ENCODE peak calls at places on chromosomes 7 and 10, in six cellular contexts. One of them, this sample, is unnamed. For H3K4me1, the result is how much of the 10 kb centered on the place peaks cover.

GRCh38 chr7:14934831-14935230 is 32.3 kb upstream of the DGKB start:
- DNase-seq in Peyer's patch: no peak
- DNase-seq in K562: no peak
- DNase-seq in HCT116: no peak
- DNase-seq in uterus: no peak
- DNase-seq in ovary: no peak
- DNase-seq in this sample: no peak

GRCh38 chr7:1854521-1855395 is 184.7 kb downstream of the ELFN1 start:
- DNase-seq in Peyer's patch: no peak
- DNase-seq in K562: peak
- DNase-seq in HCT116: no peak
- DNase-seq in uterus: no peak
- DNase-seq in ovary: peak
- DNase-seq in this sample: no peak

GRCh38 chr7:41059796-41060195 is 643.1 kb downstream of the INHBA start:
- DNase-seq in Peyer's patch: no peak
- DNase-seq in K562: no peak
- DNase-seq in HCT116: no peak
- DNase-seq in uterus: no peak
- DNase-seq in ovary: no peak
- DNase-seq in this sample: no peak

GRCh38 chr7:117873056-117873932 is at the start of gene CTTNBP2:
- DNase-seq in Peyer's patch: no peak
- DNase-seq in K562: no peak
- DNase-seq in HCT116: peak
- DNase-seq in uterus: peak
- DNase-seq in ovary: peak
- DNase-seq in this sample: peak

GRCh38 chr10:127407551-127407950 is 141.6 kb upstream of the NPS start:
- DNase-seq in Peyer's patch: no peak
- DNase-seq in K562: no peak
- DNase-seq in HCT116: no peak
- DNase-seq in uterus: no peak
- DNase-seq in ovary: peak
- DNase-seq in this sample: no peak

GRCh38 chr7:12961910-12962309 is 274.5 kb downstream of the ARL4A start:
- DNase-seq in Peyer's patch: no peak
- DNase-seq in K562: peak
- DNase-seq in HCT116: no peak
- DNase-seq in uterus: no peak
- DNase-seq in ovary: no peak
- DNase-seq in this sample: no peak

GRCh38 chr10:3000063-3000462 is 67.3 kb upstream of the PFKP start:
- DNase-seq in Peyer's patch: no peak
- DNase-seq in K562: no peak
- DNase-seq in HCT116: no peak
- DNase-seq in uterus: no peak
- DNase-seq in ovary: no peak
- DNase-seq in this sample: peak

GRCh38 chr10:114663631-114664030 is 5.6 kb upstream of the ABLIM1 start:
- DNase-seq in Peyer's patch: no peak
- DNase-seq in K562: no peak
- DNase-seq in HCT116: no peak
- DNase-seq in uterus: no peak
- DNase-seq in ovary: no peak
- DNase-seq in this sample: peak

GRCh38 chr10:132229834-132230556 is 43.2 kb downstream of the DPYSL4 start:
- DNase-seq in Peyer's patch: peak
- DNase-seq in K562: no peak
- DNase-seq in HCT116: no peak
- DNase-seq in uterus: peak
- DNase-seq in ovary: peak
- DNase-seq in this sample: peak

GRCh38 chr10:58712982-58713381 is 200.3 kb downstream of the BICC1 start:
- DNase-seq in Peyer's patch: no peak
- DNase-seq in K562: no peak
- DNase-seq in HCT116: peak
- DNase-seq in uterus: no peak
- DNase-seq in ovary: no peak
- DNase-seq in this sample: no peak

GRCh38 chr10:59006511-59007306 is 169.7 kb upstream of the PHYHIPL start:
- DNase-seq in Peyer's patch: no peak
- DNase-seq in K562: no peak
- DNase-seq in HCT116: no peak
- DNase-seq in uterus: peak
- DNase-seq in ovary: no peak
- DNase-seq in this sample: peak

GRCh38 chr7:16967174-16967868 is 85.5 kb upstream of the AGR3 start:
- DNase-seq in Peyer's patch: no peak
- DNase-seq in K562: no peak
- DNase-seq in HCT116: no peak
- DNase-seq in uterus: no peak
- DNase-seq in ovary: no peak
- DNase-seq in this sample: no peak

GRCh38 chr7:71682841-71683341 is 550.9 kb downstream of the GALNT17 start:
- DNase-seq in Peyer's patch: no peak
- DNase-seq in K562: no peak
- DNase-seq in HCT116: no peak
- DNase-seq in uterus: no peak
- DNase-seq in ovary: no peak
- DNase-seq in this sample: no peak

GRCh38 chr7:5070206-5070605 is 24.5 kb downstream of the RBAK start:
- DNase-seq in Peyer's patch: no peak
- DNase-seq in K562: no peak
- DNase-seq in HCT116: no peak
- DNase-seq in uterus: no peak
- DNase-seq in ovary: no peak
- DNase-seq in this sample: no peak

GRCh38 chr10:35025916-35026315 is 64.2 kb downstream of the CUL2 start:
- DNase-seq in Peyer's patch: no peak
- DNase-seq in K562: no peak
- DNase-seq in HCT116: no peak
- DNase-seq in uterus: no peak
- DNase-seq in ovary: no peak
- DNase-seq in this sample: no peak

GRCh38 chr7:47000561-47000960 is 581.4 kb downstream of the TNS3 start:
- DNase-seq in Peyer's patch: no peak
- DNase-seq in K562: no peak
- DNase-seq in HCT116: no peak
- DNase-seq in uterus: no peak
- DNase-seq in ovary: no peak
- DNase-seq in this sample: no peak

GRCh38 chr10:26365681-26366327 is 72.3 kb upstream of the APBB1IP start:
- DNase-seq in Peyer's patch: no peak
- DNase-seq in K562: no peak
- DNase-seq in HCT116: no peak
- DNase-seq in uterus: no peak
- DNase-seq in ovary: no peak
- DNase-seq in this sample: no peak

GRCh38 chr7:99004216-99004615 is 125.9 kb downstream of the TRRAP start:
- DNase-seq in Peyer's patch: no peak
- DNase-seq in K562: no peak
- DNase-seq in HCT116: no peak
- DNase-seq in uterus: no peak
- DNase-seq in ovary: no peak
- DNase-seq in this sample: no peak

GRCh38 chr7:16940777-16941176 is 59.0 kb upstream of the AGR3 start:
- DNase-seq in Peyer's patch: no peak
- DNase-seq in K562: no peak
- DNase-seq in HCT116: no peak
- DNase-seq in uterus: no peak
- DNase-seq in ovary: no peak
- DNase-seq in this sample: no peak

GRCh38 chr10:99279626-99280111 is 44.0 kb upstream of the HPSE2 start:
- DNase-seq in Peyer's patch: no peak
- DNase-seq in K562: no peak
- DNase-seq in HCT116: no peak
- DNase-seq in uterus: no peak
- DNase-seq in ovary: no peak
- DNase-seq in this sample: no peak

GRCh38 chr7:112869111-112869774 is 79.0 kb upstream of the TMEM168 start:
- DNase-seq in Peyer's patch: peak
- DNase-seq in K562: peak
- DNase-seq in HCT116: peak
- DNase-seq in uterus: no peak
- DNase-seq in ovary: no peak
- DNase-seq in this sample: no peak

GRCh38 chr7:120053390-120053961 is 219.5 kb upstream of the KCND2 start:
- DNase-seq in Peyer's patch: no peak
- DNase-seq in K562: no peak
- DNase-seq in HCT116: no peak
- DNase-seq in uterus: no peak
- DNase-seq in ovary: no peak
- DNase-seq in this sample: no peak

GRCh38 chr10:99430116-99430450 is 341 bp downstream of the GOT1 start:
- DNase-seq in Peyer's patch: no peak
- DNase-seq in K562: no peak
- DNase-seq in HCT116: no peak
- DNase-seq in uterus: no peak
- DNase-seq in ovary: no peak
- DNase-seq in this sample: no peak

GRCh38 chr7:86815556-86815955 is 171.8 kb downstream of the GRM3 start:
- DNase-seq in Peyer's patch: no peak
- DNase-seq in K562: no peak
- DNase-seq in HCT116: no peak
- DNase-seq in uterus: no peak
- DNase-seq in ovary: no peak
- DNase-seq in this sample: no peak

DNA sequence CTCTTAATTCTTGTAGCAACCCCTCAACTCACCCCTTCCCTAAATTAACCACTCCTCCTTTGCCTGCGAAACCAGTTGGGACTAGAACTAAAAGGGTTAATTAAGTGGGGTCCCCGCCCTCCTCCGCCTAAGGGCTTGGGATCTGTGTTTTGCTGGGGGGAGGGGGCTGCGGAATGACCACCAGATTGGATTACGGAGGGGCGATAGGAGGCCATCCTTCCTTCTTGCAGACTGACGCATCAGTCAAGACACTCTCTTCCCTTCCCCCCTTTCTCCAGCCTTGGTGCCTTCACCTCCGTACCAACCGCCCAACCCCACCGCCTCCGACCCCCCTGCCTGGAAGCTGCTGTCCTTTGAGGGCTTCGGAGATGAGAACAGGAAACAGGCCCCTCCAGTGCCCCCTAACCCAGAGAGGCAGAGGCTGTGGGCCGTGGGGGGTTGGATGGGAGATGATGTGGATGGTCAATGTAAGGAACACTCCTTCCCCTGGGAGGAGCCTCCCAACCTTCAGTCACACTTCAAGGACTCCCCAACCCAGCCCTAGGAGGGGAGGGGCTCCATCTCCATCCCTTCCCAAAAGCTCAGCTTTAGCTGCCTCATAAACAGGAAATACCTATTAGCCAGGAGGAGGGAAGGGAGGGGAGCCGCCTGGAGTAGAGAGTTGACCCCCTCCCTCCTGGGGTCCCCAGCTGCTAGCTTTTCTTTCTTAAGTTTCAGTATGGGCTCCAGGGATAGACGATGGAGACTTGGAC is 995 bp upstream of the LDB1 start:
- DNase-seq in Peyer's patch: peak
- DNase-seq in K562: peak
- DNase-seq in HCT116: no peak
- DNase-seq in uterus: peak
- DNase-seq in ovary: peak
- DNase-seq in this sample: peak
- H3K4me1 ChIP-seq in Peyer's patch: under half
- H3K4me1 ChIP-seq in K562: under half
- H3K4me1 ChIP-seq in HCT116: under half
- H3K4me1 ChIP-seq in uterus: under half
- H3K4me1 ChIP-seq in ovary: under half
- H3K4me1 ChIP-seq in this sample: under half

DNA sequence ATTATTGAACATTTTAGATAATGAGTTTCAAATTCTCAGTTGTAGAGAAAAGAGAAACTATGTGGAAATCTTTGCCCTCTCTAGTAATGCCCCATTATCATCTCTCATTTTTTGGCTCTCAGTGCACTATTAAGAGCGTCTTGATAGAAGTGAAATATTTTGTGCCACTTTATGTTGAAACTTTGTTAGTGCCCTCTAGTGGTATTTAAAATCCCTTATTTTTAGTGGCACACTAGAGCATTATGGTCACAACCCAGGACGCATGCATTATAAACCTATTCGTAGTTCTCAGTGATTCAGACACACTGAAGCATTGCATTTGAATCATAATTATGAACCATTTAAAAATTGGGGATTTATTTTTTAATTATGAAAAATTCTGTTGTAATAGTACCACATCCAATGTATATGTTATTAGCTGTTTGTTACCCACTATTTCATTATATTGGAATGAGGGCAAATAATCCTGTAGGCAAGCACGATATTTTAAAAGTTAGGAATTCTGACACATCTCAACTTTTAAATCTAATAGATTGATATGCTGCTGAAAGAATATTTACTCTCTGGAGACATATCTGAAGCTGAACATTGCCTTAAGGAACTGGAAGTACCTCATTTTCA is 21.9 kb downstream of the PDCD4 start:
- DNase-seq in Peyer's patch: no peak
- DNase-seq in K562: peak
- DNase-seq in HCT116: peak
- DNase-seq in uterus: no peak
- DNase-seq in ovary: no peak
- DNase-seq in this sample: no peak
- TF ChIP-seq POLR2A in Peyer's patch: no peak
- TF ChIP-seq POLR2A in K562: no peak
- TF ChIP-seq POLR2A in HCT116: no peak
- TF ChIP-seq POLR2A in uterus: no peak
- TF ChIP-seq POLR2A in ovary: no peak
- TF ChIP-seq POLR2A in this sample: no peak

DNA sequence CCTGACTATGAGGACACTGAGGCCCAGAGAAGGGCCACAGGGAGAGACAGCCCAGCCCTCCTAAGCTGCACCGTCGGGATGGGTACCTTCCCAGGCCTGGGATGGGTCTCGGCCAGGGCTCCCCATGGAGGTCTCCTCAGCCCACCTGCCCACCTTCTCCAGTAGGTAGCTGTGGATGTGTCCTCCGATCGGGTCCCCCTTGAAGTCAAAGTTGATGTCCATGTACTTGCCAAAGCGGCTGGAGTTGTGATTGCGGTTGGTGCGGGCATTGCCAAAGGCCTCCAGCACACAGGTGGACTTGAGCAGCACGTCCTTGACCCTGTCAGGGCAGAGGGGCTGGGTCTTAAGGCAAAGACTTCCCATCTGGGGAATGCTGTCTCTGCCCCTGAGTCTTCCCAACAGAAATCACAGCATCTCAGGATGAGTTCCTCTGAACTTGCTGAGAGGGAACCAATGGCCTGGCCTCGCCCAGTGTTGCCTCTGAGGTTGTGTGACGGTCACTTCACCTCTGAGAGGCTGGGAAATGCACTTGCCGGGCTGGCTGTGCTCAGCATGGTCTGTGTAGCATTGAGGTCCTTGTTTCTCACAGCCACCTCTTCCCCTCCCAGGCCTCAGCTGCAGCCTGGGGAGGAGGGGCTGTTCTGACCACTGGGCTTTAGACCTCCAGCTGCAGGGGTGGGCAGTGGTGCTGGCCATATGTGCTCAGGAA is 3.3 kb downstream of the MYO1G start:
- DNase-seq in Peyer's patch: no peak
- DNase-seq in K562: no peak
- DNase-seq in HCT116: no peak
- DNase-seq in uterus: no peak
- DNase-seq in ovary: peak
- DNase-seq in this sample: no peak
- H3K4me3 ChIP-seq in Peyer's patch: no peak
- H3K4me3 ChIP-seq in K562: no peak
- H3K4me3 ChIP-seq in HCT116: no peak
- H3K4me3 ChIP-seq in uterus: no peak
- H3K4me3 ChIP-seq in ovary: no peak
- H3K4me3 ChIP-seq in this sample: no peak

GRCh38 chr7:27170936-27171635 is 3.0 kb downstream of the HOXA10 start:
- DNase-seq in Peyer's patch: no peak
- DNase-seq in K562: no peak
- DNase-seq in HCT116: no peak
- DNase-seq in uterus: peak
- DNase-seq in ovary: peak
- DNase-seq in this sample: no peak
- H3K4me1 ChIP-seq in Peyer's patch: under half
- H3K4me1 ChIP-seq in K562: under half
- H3K4me1 ChIP-seq in HCT116: under half
- H3K4me1 ChIP-seq in uterus: under half
- H3K4me1 ChIP-seq in ovary: under half
- H3K4me1 ChIP-seq in this sample: under half

This sample was measured in adrenal gland.